ENCODE peak calls at places on chromosomes 7 and 10, in four cellular contexts. R, B, J and Q are unnamed samples.

GRCh38 chr10:62779487-62780248 is 24.9 kb upstream of the ADO start:
- DNase-seq in R (peak), J (no peak), B (no peak), Q (peak)

GRCh38 chr7:105306160-105306784 is 82.4 kb downstream of the SRPK2 start:
- DNase-seq in R (no peak), J (no peak), B (no peak), Q (no peak)

GRCh38 chr10:84296071-84296981 is 32.1 kb upstream of the CCSER2 start:
- DNase-seq in R (peak), J (no peak), B (no peak), Q (no peak)

GRCh38 chr10:129192344-129193128 is 274.5 kb upstream of the MGMT start:
- DNase-seq in B (no peak), J (no peak), R (no peak), Q (no peak)

GRCh38 chr7:112515989-112516388 is 35.2 kb downstream of the LSMEM1 start:
- DNase-seq in B (peak), R (no peak), J (no peak), Q (no peak)

GRCh38 chr10:1374501-1374900 is 318.3 kb downstream of the WDR37 start:
- DNase-seq in J (no peak), B (no peak), R (no peak), Q (no peak)

GRCh38 chr7:14833707-14834106 is 68.8 kb downstream of the DGKB start:
- DNase-seq in J (no peak), R (no peak), B (no peak), Q (no peak)

GRCh38 chr10:52308251-52309031 is 5.6 kb upstream of the DKK1 start:
- DNase-seq in B (peak), J (no peak), R (peak), Q (no peak)

GRCh38 chr7:151088019-151088855 is 2.0 kb downstream of the AGAP3 start:
- DNase-seq in B (no peak), J (no peak), R (no peak), Q (no peak)

DNA sequence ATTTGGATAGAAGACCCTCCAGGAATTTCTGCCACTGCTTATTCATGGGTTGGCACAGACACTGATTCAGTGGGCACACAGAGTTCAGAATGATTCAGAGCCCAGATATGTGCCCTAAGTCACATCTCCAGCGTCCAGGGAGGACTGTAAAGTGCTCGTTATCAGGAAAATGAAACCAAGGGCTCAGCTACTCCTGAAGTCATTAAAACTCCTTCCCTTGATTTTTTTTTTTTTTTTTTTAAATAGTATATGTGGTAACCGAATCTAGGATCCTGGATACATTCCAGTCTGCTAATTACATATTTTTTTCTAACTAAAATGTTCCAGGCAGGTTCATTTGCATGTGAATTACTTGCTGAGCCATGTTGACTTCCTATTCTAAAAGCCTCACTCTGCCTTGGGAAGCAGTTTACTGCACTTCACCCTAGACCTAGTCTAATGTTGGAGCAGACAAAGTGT is 34.7 kb downstream of the MET start:
- DNase-seq in B (peak), R (no peak), J (no peak), Q (no peak)
- TF ChIP-seq CEBPB in B (peak), R (no peak), J (no peak), Q (no peak)

GRCh38 chr7:127745445-127745844 is 93.5 kb downstream of the SND1 start:
- DNase-seq in B (no peak), R (no peak), J (no peak), Q (no peak)
- TF ChIP-seq CEBPB in B (no peak), R (no peak), J (no peak), Q (no peak)

DNA sequence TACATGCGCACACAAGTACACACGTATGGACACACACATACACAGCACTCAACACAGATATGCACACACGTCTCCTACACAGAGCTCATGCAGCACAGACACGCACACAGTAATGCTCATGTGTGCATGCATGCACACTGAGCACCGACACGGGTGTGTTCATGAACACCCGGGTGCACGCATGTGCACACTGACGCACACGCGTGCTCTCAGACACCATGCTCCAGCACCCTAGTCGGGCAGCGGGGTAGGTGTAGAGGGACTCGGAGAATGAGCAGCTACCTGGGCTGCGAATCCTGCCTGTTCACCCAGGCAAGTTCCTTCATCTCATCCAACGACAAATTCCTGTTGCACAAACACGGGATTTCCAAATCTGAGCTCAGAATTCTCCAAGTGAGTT is 184.7 kb downstream of the MAD1L1 start:
- DNase-seq in R (no peak), J (no peak), B (no peak), Q (no peak)
- TF ChIP-seq CEBPB in R (no peak), J (no peak), B (no peak), Q (no peak)

GRCh38 chr7:93119191-93119905 is 1.6 kb upstream of the SAMD9 start:
- DNase-seq in J (no peak), B (peak), R (peak), Q (no peak)
- TF ChIP-seq CEBPB in J (no peak), B (no peak), R (no peak), Q (no peak)

DNA sequence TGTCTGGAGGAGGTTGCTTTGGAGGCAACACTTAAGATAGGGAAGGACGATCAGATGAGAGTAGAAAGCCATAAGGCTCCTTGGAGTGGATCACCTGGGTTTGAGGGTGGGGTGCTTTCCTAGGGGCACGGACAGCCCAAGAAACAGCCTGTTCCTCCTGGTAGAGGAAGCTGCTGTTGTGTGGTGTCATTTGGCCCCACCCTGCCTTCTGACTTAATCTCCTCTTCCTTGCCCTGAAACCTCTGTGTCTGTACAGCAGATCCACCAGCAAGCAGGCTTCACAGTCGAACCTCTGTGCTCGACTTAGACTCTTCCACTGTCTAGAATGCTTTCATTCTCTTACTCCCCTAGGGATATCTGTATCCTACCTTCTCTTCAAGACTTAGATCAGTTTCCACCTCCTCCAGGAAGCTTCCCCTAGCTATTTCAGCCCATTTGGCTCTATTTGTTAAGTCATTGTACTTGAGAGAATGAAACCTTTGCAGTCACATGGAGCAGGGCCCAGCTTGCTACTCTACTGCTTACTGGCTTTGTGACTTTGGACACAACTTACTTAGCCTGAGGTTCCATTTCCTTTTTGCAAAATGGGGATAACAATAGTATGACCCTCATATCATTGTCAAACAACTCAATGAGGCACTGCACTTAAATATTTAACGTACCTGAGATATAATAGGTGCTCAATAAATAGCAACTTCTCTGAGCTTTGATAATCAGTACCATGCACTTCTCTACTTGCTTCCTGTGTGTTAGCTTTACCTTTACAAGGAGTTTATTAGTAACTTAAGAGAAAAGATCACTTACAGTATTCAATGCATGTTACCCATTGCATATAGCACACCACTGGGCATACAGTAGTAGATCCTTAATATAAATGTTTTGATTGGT is 5.0 kb downstream of the MXI1 start:
- DNase-seq in B (no peak), R (no peak), J (peak), Q (no peak)
- TF ChIP-seq CEBPB in B (no peak), R (no peak), J (no peak), Q (no peak)

GRCh38 chr10:110471566-110472139 is 26.1 kb upstream of the DUSP5 start:
- DNase-seq in B (no peak), J (no peak), R (peak), Q (no peak)
- TF ChIP-seq CEBPB in B (no peak), J (no peak), R (no peak), Q (no peak)

GRCh38 chr7:28072876-28073514 is 107.6 kb downstream of the JAZF1 start:
- DNase-seq in J (no peak), R (no peak), B (no peak), Q (no peak)

GRCh38 chr7:28078036-28078901 is 102.3 kb downstream of the JAZF1 start:
- DNase-seq in J (peak), B (peak), R (peak), Q (no peak)

GRCh38 chr7:28076421-28077163 is 104.0 kb downstream of the JAZF1 start:
- DNase-seq in J (no peak), B (peak), R (no peak), Q (no peak)

GRCh38 chr7:28077616-28078015 is 103.0 kb downstream of the JAZF1 start:
- DNase-seq in J (no peak), R (no peak), B (no peak), Q (no peak)

DNA sequence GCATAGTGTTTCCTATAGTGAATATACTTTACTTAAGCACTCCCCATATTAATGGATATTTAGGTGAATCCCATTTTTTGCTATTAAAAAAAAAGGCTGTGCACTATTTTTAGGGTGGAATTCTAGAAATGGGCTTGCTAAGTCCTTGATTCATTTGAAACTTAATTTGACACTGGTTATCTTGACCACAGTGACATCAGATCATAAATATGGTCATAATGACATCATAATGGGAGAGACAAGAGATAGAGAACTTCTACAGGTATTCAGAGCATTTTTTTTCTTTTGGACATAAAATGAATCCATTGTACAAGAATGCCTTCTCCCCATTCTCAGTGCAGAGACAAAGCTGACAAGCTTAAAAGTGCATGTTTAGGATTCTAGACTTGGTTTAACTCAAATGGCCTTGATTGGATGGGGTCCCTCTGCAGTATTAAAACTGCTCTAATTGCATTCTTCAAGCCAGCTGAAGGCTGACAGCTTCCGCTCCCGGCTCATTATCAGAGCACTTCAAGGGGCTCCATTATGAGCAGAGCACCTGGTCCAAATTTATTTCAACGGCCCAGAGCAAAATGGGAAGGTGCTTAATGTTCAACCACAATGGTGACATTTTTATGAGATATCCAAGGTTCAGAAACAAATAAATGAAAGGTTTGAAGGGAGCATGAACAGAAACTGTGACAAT is 104.8 kb downstream of the JAZF1 start:
- DNase-seq in J (no peak), R (peak), B (no peak), Q (no peak)
- TF ChIP-seq CEBPB in J (no peak), R (no peak), B (no peak), Q (no peak)